ENCODE peak calls at places on chromosomes 16 and 17, in eight cellular contexts. G, I, A, R, C, E, P and W are unnamed samples. For H3K9me3, the result is how much of the 10 kb centered on the place peaks cover.

GRCh38 chr16:67641779-67642708 is 2.9 kb upstream of the CARMIL2 start:
- DNase-seq in G (no peak), I (peak), A (peak), R (no peak), C (peak), E (peak), P (peak), W (no peak)

GRCh38 chr16:89842471-89843408 is 14.5 kb downstream of the SPIRE2 start:
- DNase-seq in G (no peak), I (no peak), A (peak), R (no peak), C (peak), E (peak), P (no peak), W (no peak)

GRCh38 chr17:81332949-81333570 is 38.0 kb upstream of the SLC38A10 start:
- DNase-seq in G (no peak), I (no peak), A (no peak), R (no peak), C (no peak), E (no peak), P (no peak), W (no peak)

GRCh38 chr16:78788276-78788675 is 688.8 kb downstream of the WWOX start:
- DNase-seq in G (no peak), I (no peak), A (no peak), R (no peak), C (no peak), E (no peak), P (no peak), W (no peak)

GRCh38 chr17:45946841-45947256 is 52.2 kb upstream of the STH start:
- DNase-seq in G (no peak), I (peak), A (no peak), R (no peak), C (no peak), E (no peak), P (no peak), W (no peak)

GRCh38 chr16:30934827-30935557 is 11.6 kb downstream of the FBXL19 start:
- DNase-seq in G (peak), I (no peak), A (peak), R (peak), C (peak), E (peak), P (no peak), W (no peak)

GRCh38 chr16:46974352-46974751 is 878 bp upstream of the DNAJA2 start:
- DNase-seq in G (peak), I (no peak), A (no peak), R (no peak), C (no peak), E (no peak), P (no peak), W (no peak)

GRCh38 chr17:28599311-28600184 is 723 bp upstream of the SPAG5 start:
- DNase-seq in G (peak), I (peak), A (peak), R (peak), C (peak), E (peak), P (peak), W (peak)

GRCh38 chr16:27446721-27447120 is 44.7 kb downstream of the IL21R start:
- DNase-seq in G (no peak), I (no peak), A (no peak), R (no peak), C (no peak), E (no peak), P (no peak), W (peak)

GRCh38 chr17:76000016-76000754 is 470 bp upstream of the CDK3 start:
- DNase-seq in G (peak), I (peak), A (peak), R (peak), C (no peak), E (peak), P (no peak), W (peak)

GRCh38 chr17:4657678-4658077 is 16.2 kb upstream of the ALOX15 start:
- DNase-seq in G (no peak), I (no peak), A (peak), R (no peak), C (no peak), E (no peak), P (no peak), W (no peak)

GRCh38 chr16:47503936-47504335 is 42.8 kb downstream of the PHKB start:
- DNase-seq in G (no peak), I (no peak), A (peak), R (no peak), C (peak), E (peak), P (no peak), W (no peak)

GRCh38 chr17:76969598-76970172 is 101.5 kb downstream of the MGAT5B start:
- DNase-seq in G (no peak), I (no peak), A (no peak), R (no peak), C (no peak), E (peak), P (no peak), W (peak)

GRCh38 chr16:54879681-54880080 is 51.0 kb upstream of the IRX5 start:
- DNase-seq in G (peak), I (no peak), A (no peak), R (no peak), C (peak), E (no peak), P (no peak), W (no peak)

GRCh38 chr17:30495586-30495985 is 18.4 kb downstream of the GOSR1 start:
- DNase-seq in G (no peak), I (no peak), A (no peak), R (no peak), C (no peak), E (no peak), P (no peak), W (no peak)

GRCh38 chr17:79577485-79578187 is 33.2 kb downstream of the RBFOX3 start:
- DNase-seq in G (no peak), I (no peak), A (no peak), R (no peak), C (no peak), E (no peak), P (no peak), W (no peak)

GRCh38 chr17:63932721-63933120 is 590 bp upstream of the CD79B start:
- DNase-seq in G (no peak), I (no peak), A (no peak), R (no peak), C (no peak), E (no peak), P (no peak), W (no peak)
- H3K4me3 ChIP-seq in G (no peak), I (no peak), A (no peak), R (no peak), C (no peak), E (no peak), P (no peak), W (peak)

GRCh38 chr17:37050905-37051304 is 102.2 kb downstream of the AATF start:
- DNase-seq in G (no peak), I (no peak), A (peak), R (no peak), C (no peak), E (peak), P (no peak), W (no peak)

GRCh38 chr17:37051839-37052238 is 103.1 kb downstream of the AATF start:
- DNase-seq in G (no peak), I (peak), A (no peak), R (peak), C (no peak), E (no peak), P (no peak), W (no peak)

GRCh38 chr17:37045271-37045946 is 96.7 kb downstream of the AATF start:
- DNase-seq in G (no peak), I (no peak), A (no peak), R (no peak), C (no peak), E (no peak), P (no peak), W (no peak)

GRCh38 chr17:37048806-37049205 is 100.1 kb downstream of the AATF start:
- DNase-seq in G (no peak), I (no peak), A (no peak), R (no peak), C (no peak), E (no peak), P (no peak), W (no peak)

GRCh38 chr17:37047631-37048104 is 98.9 kb downstream of the AATF start:
- DNase-seq in G (peak), I (peak), A (peak), R (peak), C (peak), E (peak), P (peak), W (peak)
- H3K9me3 ChIP-seq in G (under half), I (under half), A (under half), R (under half), C (under half), E (under half), P (under half), W (under half)

GRCh38 chr17:34220045-34220775 is 34.9 kb upstream of the CCL2 start:
- DNase-seq in G (no peak), I (no peak), A (no peak), R (no peak), C (no peak), E (no peak), P (no peak), W (no peak)
- TF ChIP-seq CTCF in G (no peak), I (no peak), A (no peak), R (no peak), C (no peak), E (no peak), P (no peak), W (no peak)

GRCh38 chr17:2406271-2406902 is 5.5 kb upstream of the MNT start:
- DNase-seq in G (peak), I (no peak), A (no peak), R (peak), C (peak), E (peak), P (no peak), W (no peak)
- H3K4me3 ChIP-seq in G (no peak), I (no peak), A (no peak), R (no peak), C (no peak), E (peak), P (peak), W (no peak)

DNA sequence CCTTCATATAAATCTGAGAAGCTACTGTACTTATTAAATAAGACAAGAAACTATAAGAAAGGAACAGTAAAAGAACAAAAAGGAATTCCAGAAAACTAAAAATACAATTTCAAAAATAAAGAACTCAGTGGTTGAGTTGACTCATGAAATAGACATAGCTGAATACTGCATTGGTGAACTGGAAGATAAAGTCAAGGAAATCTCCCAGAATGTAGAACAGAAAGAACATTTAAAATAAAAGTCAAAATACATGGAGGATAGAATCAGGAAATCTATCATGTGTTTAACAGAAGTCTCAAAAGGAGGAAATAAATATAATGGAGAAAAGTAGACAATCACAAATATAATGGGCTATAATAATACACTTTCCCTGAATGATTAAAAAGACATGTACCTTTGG is 136.4 kb upstream of the PMFBP1 start:
- DNase-seq in G (no peak), I (no peak), A (no peak), R (no peak), C (no peak), E (no peak), P (no peak), W (no peak)
- H3K9me3 ChIP-seq in G (under half), I (under half), A (under half), R (under half), C (under half), E (under half), P (under half), W (under half)

GRCh38 chr16:10942352-10943297 is at the start of gene DEXI:
- DNase-seq in G (peak), I (peak), A (peak), R (peak), C (peak), E (peak), P (peak), W (peak)
- TF ChIP-seq CTCF in G (no peak), I (peak), A (no peak), R (no peak), C (no peak), E (no peak), P (peak), W (peak)